ENCODE peak calls at places on chromosomes 5 and 9, in four cellular contexts. A is cardiac fibroblast, C is osteocyte, V is foreskin keratinocyte. W is an unnamed sample.
A peak's percentile ranks its signal among the peaks of the same experiment; 100 is the strongest.

GRCh38 chr9:3906437-3907213 is 380.8 kb upstream of the RFX3 start:
- DNase-seq in V (peak; percentile 84), A (peak; percentile 93), C (no peak), W (no peak)

GRCh38 chr5:56812110-56812509 is 3.2 kb upstream of the MAP3K1 start:
- DNase-seq in A (no peak), V (no peak), C (no peak), W (no peak)

GRCh38 chr5:148928141-148928540 is 101.7 kb downstream of the ADRB2 start:
- DNase-seq in V (peak; percentile 61), C (no peak), A (no peak), W (no peak)

GRCh38 chr9:114611516-114612271 is 603 bp downstream of the TMEM268 start:
- DNase-seq in C (peak; percentile 87), A (peak; percentile 72), V (peak; percentile 42), W (no peak)

GRCh38 chr5:169169786-169170185 is 131.2 kb downstream of the SLIT3 start:
- DNase-seq in A (no peak), C (no peak), V (no peak), W (no peak)

GRCh38 chr5:172380261-172380991 is 73.9 kb downstream of the SH3PXD2B start:
- DNase-seq in A (no peak), C (no peak), V (no peak), W (no peak)

GRCh38 chr9:75941577-75942311 is 51.3 kb downstream of the PCSK5 start:
- DNase-seq in C (no peak), V (no peak), A (no peak), W (no peak)

GRCh38 chr9:122228906-122229837 is at the start of gene LHX6:
- DNase-seq in C (peak; percentile 73), V (no peak), A (no peak), W (no peak)

GRCh38 chr5:54460181-54460919 is 4.9 kb downstream of the HSPB3 start:
- DNase-seq in A (peak; percentile 27), V (no peak), C (no peak), W (no peak)

GRCh38 chr9:91192785-91193657 is 168.7 kb downstream of the AUH start:
- DNase-seq in V (peak; percentile 93), C (peak; percentile 87), A (peak; percentile 99), W (no peak)

GRCh38 chr9:122213589-122214413 is 15.0 kb downstream of the LHX6 start:
- DNase-seq in C (no peak), A (peak; percentile 16), V (peak; percentile 73), W (no peak)

GRCh38 chr5:173781432-173781825 is 106.7 kb upstream of the CPEB4 start:
- DNase-seq in C (no peak), A (peak; percentile 69), V (no peak), W (no peak)

GRCh38 chr5:139637438-139638089 is 10.6 kb upstream of the CXXC5 start:
- DNase-seq in C (peak; percentile 94), A (peak; percentile 85), V (peak; percentile 22), W (no peak)

GRCh38 chr9:37464006-37464405 is 1.2 kb downstream of the ZBTB5 start:
- DNase-seq in V (no peak), C (no peak), A (no peak), W (no peak)

GRCh38 chr9:120909904-120910303 is 16.7 kb downstream of the TRAF1 start:
- DNase-seq in V (peak; percentile 32), A (no peak), C (no peak), W (no peak)

GRCh38 chr5:144394036-144394435 is 223.4 kb downstream of the KCTD16 start:
- DNase-seq in C (no peak), A (no peak), V (no peak), W (no peak)

GRCh38 chr9:73067074-73067473 is 84.6 kb upstream of the ANXA1 start:
- DNase-seq in V (no peak), C (no peak), A (no peak), W (no peak)

GRCh38 chr9:115393976-115394775 is 276.2 kb upstream of the TNC start:
- DNase-seq in C (no peak), V (peak; percentile 50), A (no peak), W (no peak)

GRCh38 chr9:83362341-83362995 is 175.7 kb downstream of the FRMD3 start:
- DNase-seq in A (no peak), C (no peak), V (no peak), W (no peak)

GRCh38 chr9:17229945-17230560 is 95.2 kb downstream of the CNTLN start:
- DNase-seq in V (no peak), C (no peak), A (no peak), W (no peak)

GRCh38 chr9:85310531-85311070 is 431.2 kb downstream of the AGTPBP1 start:
- DNase-seq in A (no peak), V (peak; percentile 3), C (no peak), W (no peak)

GRCh38 chr9:131529597-131530545 is 1.2 kb downstream of the UCK1 start:
- DNase-seq in A (no peak), C (no peak), V (no peak), W (no peak)

GRCh38 chr5:89560724-89561123 is 677.7 kb upstream of the MEF2C start:
- DNase-seq in A (no peak), V (peak; percentile 2), C (no peak), W (no peak)

GRCh38 chr5:180668835-180669596 is 19.6 kb upstream of the FLT4 start:
- DNase-seq in V (no peak), A (no peak), C (no peak), W (no peak)

GRCh38 chr9:25716220-25716872 is 38.1 kb upstream of the TUSC1 start:
- DNase-seq in C (no peak), V (peak; percentile 80), A (peak; percentile 86), W (no peak)

GRCh38 chr5:115366223-115366622 is 69.8 kb upstream of the CCDC112 start:
- DNase-seq in C (no peak), V (peak; percentile 97), A (peak; percentile 94), W (no peak)

GRCh38 chr5:73189816-73190451 is 16.9 kb downstream of the TMEM174 start:
- DNase-seq in V (no peak), A (peak; percentile 33), C (no peak), W (no peak)

GRCh38 chr9:81445331-81445921 is 243.9 kb downstream of the TLE1 start:
- DNase-seq in A (no peak), C (no peak), V (no peak), W (no peak)

GRCh38 chr9:93909242-93909616 is 45.9 kb downstream of the BARX1 start:
- DNase-seq in V (no peak), C (no peak), A (no peak), W (peak; percentile 36)

GRCh38 chr9:93911871-93912554 is 43.1 kb downstream of the BARX1 start:
- DNase-seq in V (peak; percentile 6), C (no peak), A (no peak), W (no peak)

GRCh38 chr9:93911136-93911745 is 43.9 kb downstream of the BARX1 start:
- DNase-seq in A (no peak), V (no peak), C (no peak), W (no peak)

GRCh38 chr9:93910196-93910595 is 45.0 kb downstream of the BARX1 start:
- DNase-seq in A (no peak), V (no peak), C (no peak), W (no peak)

DNA sequence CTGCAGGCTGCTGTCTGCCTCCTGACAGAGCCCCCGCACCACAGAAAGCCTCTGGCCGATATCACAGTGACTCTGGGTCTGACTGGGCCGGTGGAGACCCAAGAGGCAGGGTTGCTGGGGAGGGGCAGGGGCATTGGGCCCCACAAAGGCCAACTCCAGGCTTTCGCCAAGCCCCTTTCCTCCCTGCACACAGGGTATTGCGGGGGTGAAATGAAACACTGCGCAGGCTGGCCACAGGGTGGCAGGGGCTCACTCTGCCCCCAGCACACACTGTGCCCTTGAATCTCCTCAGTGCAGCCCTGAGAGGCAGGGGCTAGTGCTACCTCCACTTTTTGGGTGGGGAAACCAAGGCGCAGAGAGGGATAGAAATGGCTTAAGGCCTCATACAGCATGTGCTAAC is 44.6 kb downstream of the BARX1 start:
- DNase-seq in V (no peak), C (no peak), A (no peak), W (no peak)
- TF ChIP-seq CTCF in V (no peak), C (no peak), A (no peak), W (no peak)

GRCh38 chr5:165224366-165224765 is 1718.9 kb downstream of the MAT2B start:
- DNase-seq in C (no peak), V (no peak), A (no peak), W (no peak)

GRCh38 chr5:165228184-165228583 is 1722.8 kb downstream of the MAT2B start:
- DNase-seq in V (no peak), A (no peak), C (no peak), W (no peak)

GRCh38 chr5:165232187-165232586 is 1726.8 kb downstream of the MAT2B start:
- DNase-seq in C (no peak), A (no peak), V (no peak), W (no peak)

GRCh38 chr5:165232629-165233028 is 1727.2 kb downstream of the MAT2B start:
- DNase-seq in C (no peak), V (no peak), A (no peak), W (no peak)

DNA sequence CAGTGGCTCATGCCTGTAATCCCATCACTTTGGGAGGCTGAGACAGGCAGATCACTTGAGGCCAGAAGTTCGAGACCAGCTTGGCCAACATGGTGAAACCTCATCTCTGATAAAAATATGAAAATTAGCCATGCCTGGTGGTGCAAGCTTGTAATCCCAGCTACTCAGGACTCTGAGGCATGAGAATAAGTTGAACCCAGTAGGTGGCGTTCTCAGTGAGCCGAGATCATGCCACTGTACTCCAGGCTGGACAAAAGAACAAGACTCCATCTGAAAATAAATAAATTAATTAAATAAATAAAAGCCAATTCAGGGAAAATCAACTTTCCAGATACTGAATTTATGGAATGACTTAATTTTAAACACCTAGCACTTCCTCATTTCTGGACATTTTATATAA is 1722.1 kb downstream of the MAT2B start:
- DNase-seq in C (no peak), A (peak; percentile 2), V (peak; percentile 5), W (no peak)
- TF ChIP-seq CTCF in C (no peak), A (no peak), V (no peak), W (no peak)

GRCh38 chr5:5695266-5695665 is 272.8 kb downstream of the ICE1 start:
- DNase-seq in V (no peak), C (no peak), A (no peak), W (no peak)

GRCh38 chr5:5702934-5703333 is 280.5 kb downstream of the ICE1 start:
- DNase-seq in A (no peak), V (no peak), C (no peak), W (no peak)

GRCh38 chr5:5704352-5704751 is 281.9 kb downstream of the ICE1 start:
- DNase-seq in V (no peak), C (no peak), A (no peak), W (no peak)

GRCh38 chr5:5700549-5700948 is 278.1 kb downstream of the ICE1 start:
- DNase-seq in C (no peak), A (peak; percentile 3), V (no peak), W (no peak)

GRCh38 chr5:5699062-5699461 is 276.6 kb downstream of the ICE1 start:
- DNase-seq in V (no peak), A (no peak), C (no peak), W (no peak)
- TF ChIP-seq CTCF in V (no peak), A (no peak), C (no peak), W (no peak)

DNA sequence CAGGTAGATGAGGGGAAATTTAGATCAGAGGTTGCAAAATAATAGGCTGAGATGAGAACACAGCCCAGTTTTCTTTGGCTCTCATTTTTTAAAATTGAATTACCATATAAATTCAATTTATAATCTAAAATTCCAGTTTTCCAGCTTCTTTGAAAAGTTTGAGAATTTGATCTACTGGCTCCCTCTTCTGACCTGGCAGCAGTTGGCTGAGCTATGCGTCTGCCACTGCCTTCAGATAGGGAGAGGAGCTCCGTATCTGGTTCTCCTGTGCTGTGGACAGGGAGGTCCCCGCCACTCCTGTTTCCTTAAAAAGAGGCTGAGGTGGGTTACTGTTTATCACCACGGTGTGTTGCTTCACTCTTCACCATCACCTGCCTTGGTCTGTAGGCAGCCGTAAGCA is 103.7 kb downstream of the ARHGAP26 start:
- DNase-seq in A (no peak), V (no peak), C (no peak), W (no peak)
- TF ChIP-seq CTCF in A (peak; percentile 9), V (peak; percentile 9), C (peak; percentile 44), W (peak; percentile 70)

W was measured in chondrocyte.